ENCODE peak calls at places on chromosomes 5 and 9, in four cellular contexts. K is spleen, T is pancreas, G is GM12865. O is an unnamed sample.

GRCh38 chr9:33167949-33168535 is 906 bp upstream of the B4GALT1 start:
- DNase-seq in K (no peak), T (no peak), G (peak), O (no peak)

GRCh38 chr5:10288600-10289213 is 19.0 kb downstream of the CMBL start:
- DNase-seq in K (peak), T (peak), G (peak), O (no peak)

GRCh38 chr5:43389679-43390329 is 22.4 kb downstream of the CCL28 start:
- DNase-seq in K (no peak), T (no peak), G (peak), O (peak)

GRCh38 chr9:4284925-4285324 is 14.9 kb downstream of the GLIS3 start:
- DNase-seq in K (no peak), T (no peak), G (no peak), O (no peak)

GRCh38 chr5:146107901-146108300 is 2.5 kb upstream of the PLAC8L1 start:
- DNase-seq in G (no peak), T (no peak), K (no peak), O (no peak)

GRCh38 chr9:27395484-27395921 is 98.6 kb upstream of the EQTN start:
- DNase-seq in T (no peak), K (no peak), G (no peak), O (no peak)

GRCh38 chr9:114046876-114047275 is 31.2 kb downstream of the AMBP start:
- DNase-seq in G (no peak), T (no peak), K (no peak), O (no peak)

GRCh38 chr9:113963017-113963620 is 87.0 kb downstream of the ZNF618 start:
- DNase-seq in T (peak), K (no peak), G (peak), O (no peak)

GRCh38 chr5:139961435-139962157 is 81.5 kb downstream of the NRG2 start:
- DNase-seq in G (peak), T (no peak), K (no peak), O (no peak)

GRCh38 chr9:78130004-78130403 is 98.4 kb upstream of the GNAQ start:
- DNase-seq in K (no peak), G (no peak), T (no peak), O (no peak)

GRCh38 chr9:124797343-124798103 is 20.6 kb downstream of the OLFML2A start:
- DNase-seq in K (no peak), T (peak), G (no peak), O (no peak)

GRCh38 chr5:96934291-96934694 is 1.6 kb upstream of the LNPEP start:
- DNase-seq in T (no peak), G (peak), K (no peak), O (peak)

GRCh38 chr5:42944989-42945388 is 95.1 kb downstream of the ANXA2R start:
- DNase-seq in T (no peak), G (no peak), K (no peak), O (peak)

GRCh38 chr9:110126986-110127864 is 80.7 kb downstream of the C9orf152 start:
- DNase-seq in K (peak), T (peak), G (no peak), O (no peak)

GRCh38 chr9:6584881-6585597 is 60.5 kb downstream of the GLDC start:
- DNase-seq in T (no peak), G (peak), K (no peak), O (peak)

GRCh38 chr5:54743997-54744788 is 226.6 kb downstream of the SNX18 start:
- DNase-seq in T (no peak), G (peak), K (peak), O (peak)

GRCh38 chr9:94861589-94862241 is 135.2 kb downstream of the AOPEP start:
- DNase-seq in G (no peak), K (no peak), T (no peak), O (no peak)

GRCh38 chr9:10062629-10063395 is 550.0 kb downstream of the PTPRD start:
- DNase-seq in G (no peak), T (no peak), K (no peak), O (peak)

GRCh38 chr5:96226941-96227552 is 206.0 kb downstream of the PCSK1 start:
- DNase-seq in K (no peak), G (no peak), T (no peak), O (peak)

GRCh38 chr9:91886433-91887031 is 63.5 kb downstream of the ROR2 start:
- DNase-seq in T (no peak), G (no peak), K (peak), O (no peak)

GRCh38 chr9:128034821-128035764 is 32.0 kb downstream of the NAIF1 start:
- DNase-seq in G (peak), T (peak), K (peak), O (peak)

GRCh38 chr9:107213561-107214028 is 69.5 kb upstream of the RAD23B start:
- DNase-seq in K (no peak), G (peak), T (no peak), O (peak)

GRCh38 chr5:37951946-37952721 is 112.3 kb upstream of the GDNF start:
- DNase-seq in T (no peak), K (no peak), G (no peak), O (no peak)

GRCh38 chr5:18091758-18092157 is 457.5 kb downstream of the TAF11L14 start:
- DNase-seq in G (no peak), T (no peak), K (no peak), O (no peak)

GRCh38 chr5:159497221-159497620 is 166.9 kb upstream of the IL12B start:
- DNase-seq in K (no peak), G (no peak), T (no peak), O (no peak)

GRCh38 chr5:175842947-175843793 is 28.2 kb upstream of the CPLX2 start:
- DNase-seq in K (no peak), G (no peak), T (no peak), O (peak)

GRCh38 chr5:178569485-178569884 is 20.7 kb downstream of the COL23A1 start:
- DNase-seq in K (no peak), G (no peak), T (no peak), O (no peak)

GRCh38 chr5:151205411-151205810 is 18.5 kb downstream of the CCDC69 start:
- DNase-seq in G (no peak), T (no peak), K (no peak), O (no peak)

GRCh38 chr9:116389546-116390305 is 236.1 kb downstream of the PAPPA start:
- DNase-seq in K (no peak), T (no peak), G (no peak), O (no peak)

GRCh38 chr5:178428341-178429155 is 161.6 kb downstream of the COL23A1 start:
- DNase-seq in T (peak), K (no peak), G (no peak), O (no peak)

GRCh38 chr5:32531885-32532520 is 53.4 kb upstream of the SUB1 start:
- DNase-seq in T (no peak), K (no peak), G (peak), O (no peak)

GRCh38 chr5:97056263-97056662 is 86.1 kb downstream of the LIX1 start:
- DNase-seq in G (no peak), T (no peak), K (no peak), O (no peak)

GRCh38 chr9:126615251-126615790 is 1.6 kb downstream of the LMX1B start:
- DNase-seq in G (peak), T (peak), K (no peak), O (no peak)

GRCh38 chr9:126614455-126615248 is 924 bp downstream of the LMX1B start:
- DNase-seq in T (peak), K (no peak), G (no peak), O (no peak)

GRCh38 chr9:126616521-126616976 is 2.8 kb downstream of the LMX1B start:
- DNase-seq in G (no peak), K (no peak), T (no peak), O (no peak)

GRCh38 chr9:126617003-126617739 is 3.4 kb downstream of the LMX1B start:
- DNase-seq in G (no peak), T (no peak), K (peak), O (no peak)

DNA sequence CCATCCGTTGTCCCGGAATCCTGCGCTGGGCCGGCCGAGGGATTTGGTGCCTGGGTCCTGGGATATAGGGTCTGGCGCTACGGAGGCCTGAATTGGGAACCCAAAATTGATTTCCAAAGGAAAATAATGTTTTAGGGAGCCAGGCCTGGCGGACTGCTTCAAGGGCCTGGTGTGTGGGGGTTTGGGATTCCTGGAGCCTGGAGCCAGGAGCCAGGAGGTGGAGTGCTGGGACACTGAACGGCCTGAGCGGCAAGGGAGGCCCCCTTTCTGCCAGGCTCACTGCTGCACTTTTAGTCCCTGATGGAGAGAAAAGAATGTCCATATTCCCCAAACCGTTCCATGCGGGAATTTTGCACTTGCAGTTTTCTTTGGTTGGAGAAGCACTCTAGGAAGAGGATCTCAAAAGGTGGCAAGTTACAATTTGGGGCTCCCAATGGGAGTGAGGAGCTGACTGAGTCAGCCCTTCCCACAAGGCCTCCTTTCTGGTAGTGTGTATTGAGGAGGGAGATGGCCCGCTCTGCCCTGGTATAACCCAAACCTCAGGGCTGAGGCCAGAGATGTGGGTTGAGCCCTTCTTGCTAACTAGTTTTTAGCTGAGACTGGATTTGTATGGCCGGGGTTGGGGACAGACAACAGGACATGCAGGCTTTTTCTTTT is 2.2 kb downstream of the LMX1B start:
- DNase-seq in K (no peak), G (no peak), T (no peak), O (no peak)
- TF ChIP-seq CTCF in K (no peak), G (no peak), T (no peak), O (no peak)

DNA sequence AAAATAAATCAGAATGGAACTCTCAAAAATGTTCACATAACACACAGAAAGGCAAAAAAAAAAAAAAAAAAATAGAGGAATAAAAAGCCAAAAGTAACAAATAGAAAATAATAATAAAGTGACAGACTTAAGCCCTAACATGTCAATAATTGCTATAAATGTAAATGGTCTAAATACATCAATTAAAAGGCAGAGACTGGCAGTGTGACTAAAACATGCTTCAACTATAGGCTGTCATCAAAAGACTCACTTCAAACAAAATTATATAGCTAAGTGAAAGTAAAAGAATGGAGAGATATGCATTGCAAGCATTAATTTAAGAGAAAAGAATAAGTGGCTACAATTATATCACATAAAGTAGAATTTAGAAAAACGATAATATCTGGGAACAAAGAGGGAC is 114.2 kb downstream of the PHF2 start:
- DNase-seq in T (no peak), G (no peak), K (no peak), O (no peak)
- TF ChIP-seq CTCF in T (no peak), G (no peak), K (no peak), O (no peak)

GRCh38 chr5:172743112-172743959 is 27.7 kb downstream of the DUSP1 start:
- DNase-seq in G (peak), T (no peak), K (no peak), O (no peak)

GRCh38 chr5:172744106-172745104 is 26.6 kb downstream of the DUSP1 start:
- DNase-seq in T (no peak), K (no peak), G (no peak), O (no peak)

GRCh38 chr5:172740483-172741205 is 30.4 kb downstream of the DUSP1 start:
- DNase-seq in K (no peak), G (no peak), T (no peak), O (peak)

GRCh38 chr5:172739385-172739784 is 31.6 kb downstream of the DUSP1 start:
- DNase-seq in G (no peak), K (no peak), T (no peak), O (no peak)

GRCh38 chr5:172741206-172741582 is 29.8 kb downstream of the DUSP1 start:
- DNase-seq in G (no peak), T (no peak), K (no peak), O (no peak)
- TF ChIP-seq CTCF in G (no peak), T (no peak), K (no peak), O (no peak)

GRCh38 chr5:34684980-34685352 is 28.8 kb downstream of the RAI14 start:
- DNase-seq in G (no peak), K (no peak), T (no peak), O (no peak)

GRCh38 chr5:34687269-34688011 is 31.3 kb downstream of the RAI14 start:
- DNase-seq in K (no peak), G (no peak), T (no peak), O (peak)

GRCh38 chr5:34685485-34686197 is 29.5 kb downstream of the RAI14 start:
- DNase-seq in G (no peak), K (no peak), T (no peak), O (peak)

GRCh38 chr5:34688015-34688800 is 32.1 kb downstream of the RAI14 start:
- DNase-seq in K (no peak), T (no peak), G (no peak), O (no peak)

GRCh38 chr5:34686762-34687268 is 30.7 kb downstream of the RAI14 start:
- DNase-seq in K (no peak), G (no peak), T (peak), O (peak)
- TF ChIP-seq CTCF in K (no peak), G (no peak), T (no peak), O (no peak)

DNA sequence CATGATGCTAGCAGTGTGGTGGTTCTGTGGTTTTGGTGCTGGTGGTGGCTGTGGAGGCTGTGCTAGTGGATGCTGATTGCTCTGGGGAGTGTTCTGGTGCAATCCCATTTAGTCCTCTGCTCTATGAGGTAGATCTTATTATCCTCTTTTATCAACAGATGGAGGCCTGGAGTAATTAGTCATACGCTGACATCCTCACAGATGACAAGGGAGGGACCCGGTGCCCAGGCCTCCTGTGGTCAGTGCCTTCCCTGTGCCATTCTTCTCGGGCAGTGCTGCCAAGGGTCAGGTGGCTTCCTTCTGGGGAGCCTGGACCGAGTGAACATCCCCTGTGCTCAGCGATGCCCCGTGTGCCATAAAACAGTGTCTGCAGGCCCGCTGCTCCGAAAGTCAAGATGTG is 74.5 kb downstream of the COL5A1 start:
- DNase-seq in T (no peak), G (no peak), K (no peak), O (no peak)
- TF ChIP-seq CTCF in T (no peak), G (no peak), K (no peak), O (peak)

GRCh38 chr5:2207109-2207399 is 324.3 kb upstream of the IRX4 start:
- DNase-seq in K (no peak), T (no peak), G (no peak), O (no peak)

GRCh38 chr5:2207416-2207950 is 324.8 kb upstream of the IRX4 start:
- DNase-seq in K (no peak), T (no peak), G (no peak), O (no peak)

GRCh38 chr5:2205596-2205995 is 322.9 kb upstream of the IRX4 start:
- DNase-seq in K (no peak), G (no peak), T (no peak), O (no peak)

GRCh38 chr5:2206244-2207108 is 323.8 kb upstream of the IRX4 start:
- DNase-seq in G (no peak), T (no peak), K (no peak), O (no peak)

DNA sequence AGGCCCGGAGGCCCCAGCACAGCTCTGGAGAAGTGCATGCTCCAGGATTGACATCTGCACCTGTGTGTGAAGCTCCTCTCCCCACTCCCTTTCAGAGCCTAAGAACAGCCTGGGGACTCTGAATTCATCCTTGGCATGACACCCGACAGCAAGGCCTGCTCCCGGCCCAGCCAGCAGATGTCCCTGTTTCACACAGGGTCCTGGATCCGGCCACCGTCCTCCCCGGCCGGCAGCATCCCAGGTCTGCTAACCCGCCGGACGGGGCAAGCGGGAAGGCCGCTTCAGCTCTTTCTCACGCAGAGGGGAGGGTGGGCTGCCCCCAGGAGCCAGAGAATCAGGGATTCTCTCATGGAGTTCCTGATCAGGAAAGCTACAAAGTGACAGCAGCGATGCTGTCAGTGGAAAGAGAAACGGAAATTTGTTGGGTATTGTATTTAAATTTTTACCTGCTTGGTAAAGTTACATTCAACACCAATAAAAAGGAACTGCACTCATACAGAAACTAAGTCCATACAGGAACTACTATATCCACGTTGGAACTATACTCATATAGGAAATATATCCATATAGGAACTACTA is 325.3 kb upstream of the IRX4 start:
- DNase-seq in K (no peak), T (peak), G (no peak), O (no peak)
- TF ChIP-seq CTCF in K (no peak), T (no peak), G (no peak), O (peak)

GRCh38 chr9:84652496-84653081 is 16.9 kb upstream of the NTRK2 start:
- DNase-seq in K (no peak), G (no peak), T (no peak), O (no peak)
- TF ChIP-seq CTCF in K (no peak), G (no peak), T (no peak), O (no peak)